ENCODE peak calls at places on chromosome 15, in four cellular contexts. B, W, E and R are unnamed samples. For H3K4me1, the result is how much of the 10 kb centered on the place peaks cover.

GRCh38 chr15:25671132-25671531 is 192.0 kb downstream of the ATP10A start:
- DNase-seq in B (peak), W (no peak), E (no peak), R (peak)

GRCh38 chr15:88383354-88383753 is 83.8 kb downstream of the MRPL46 start:
- DNase-seq in B (no peak), W (no peak), E (no peak), R (no peak)

GRCh38 chr15:66165856-66166255 is 87.7 kb downstream of the MEGF11 start:
- DNase-seq in B (no peak), W (no peak), E (no peak), R (peak)

GRCh38 chr15:62606376-62607164 is 436.0 kb upstream of the TPM1 start:
- DNase-seq in B (no peak), W (no peak), E (peak), R (peak)

GRCh38 chr15:45763170-45763869 is 128.5 kb downstream of the SQOR start:
- DNase-seq in B (no peak), W (no peak), E (no peak), R (no peak)

GRCh38 chr15:57972801-57973311 is 92.7 kb downstream of the ALDH1A2 start:
- DNase-seq in B (no peak), W (no peak), E (no peak), R (no peak)

GRCh38 chr15:49015896-49016295 is 30.4 kb downstream of the SECISBP2L start:
- DNase-seq in B (no peak), W (no peak), E (peak), R (no peak)

GRCh38 chr15:61528590-61528929 is 299.5 kb upstream of the RORA start:
- DNase-seq in B (no peak), W (no peak), E (no peak), R (no peak)

GRCh38 chr15:78064544-78064943 is 13.0 kb downstream of the TBC1D2B start:
- DNase-seq in B (peak), W (no peak), E (peak), R (no peak)

GRCh38 chr15:78061963-78062427 is 15.5 kb downstream of the TBC1D2B start:
- DNase-seq in B (peak), W (peak), E (peak), R (no peak)

GRCh38 chr15:78065284-78065872 is 12.1 kb downstream of the TBC1D2B start:
- DNase-seq in B (peak), W (no peak), E (peak), R (peak)

GRCh38 chr15:78065973-78066946 is 11.3 kb downstream of the TBC1D2B start:
- DNase-seq in B (peak), W (no peak), E (no peak), R (no peak)

GRCh38 chr15:78063966-78064365 is 13.5 kb downstream of the TBC1D2B start:
- DNase-seq in B (peak), W (no peak), E (no peak), R (no peak)
- H3K4me1 ChIP-seq in B (half or more), W (half or more), E (half or more), R (half or more)

GRCh38 chr15:51192560-51193280 is 98.0 kb upstream of the TNFAIP8L3 start:
- DNase-seq in B (peak), W (peak), E (peak), R (peak)
- H3K4me1 ChIP-seq in B (half or more), W (under half), E (under half), R (under half)

DNA sequence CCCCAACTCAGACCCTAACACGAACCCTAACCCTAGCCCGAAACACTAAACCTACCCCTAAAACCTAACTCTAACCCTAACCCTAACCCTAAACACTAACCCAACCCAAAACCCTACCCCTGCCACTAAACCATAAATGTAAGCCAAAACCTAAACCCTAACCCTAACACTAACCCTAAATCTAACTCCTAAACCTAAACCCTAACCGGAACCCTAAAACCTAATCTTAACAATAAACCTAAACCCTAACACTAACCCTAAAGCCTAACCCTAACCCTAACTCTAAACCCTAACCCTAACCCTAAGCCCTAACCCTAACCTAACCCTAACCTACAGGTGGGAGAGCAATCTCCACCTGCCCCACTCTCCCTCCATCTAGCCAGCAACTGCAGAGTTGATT is 152.3 kb downstream of the OR4M2 start:
- DNase-seq in B (no peak), W (no peak), E (no peak), R (no peak)
- H3K4me1 ChIP-seq in B (under half), W (under half), E (under half), R (under half)

GRCh38 chr15:92907880-92908279 is 7.8 kb downstream of the CHD2 start:
- DNase-seq in B (no peak), W (no peak), E (peak), R (peak)

GRCh38 chr15:92906563-92907081 is 6.5 kb downstream of the CHD2 start:
- DNase-seq in B (no peak), W (peak), E (no peak), R (no peak)

GRCh38 chr15:92908369-92909057 is 8.4 kb downstream of the CHD2 start:
- DNase-seq in B (no peak), W (no peak), E (no peak), R (no peak)

GRCh38 chr15:92906038-92906437 is 5.9 kb downstream of the CHD2 start:
- DNase-seq in B (no peak), W (peak), E (no peak), R (no peak)

GRCh38 chr15:92907229-92907628 is 7.1 kb downstream of the CHD2 start:
- DNase-seq in B (no peak), W (no peak), E (peak), R (no peak)
- H3K4me1 ChIP-seq in B (half or more), W (half or more), E (half or more), R (half or more)

GRCh38 chr15:33320017-33320416 is 9.2 kb downstream of the RYR3 start:
- DNase-seq in B (no peak), W (no peak), E (no peak), R (no peak)

GRCh38 chr15:33326908-33327307 is 16.1 kb downstream of the RYR3 start:
- DNase-seq in B (no peak), W (no peak), E (no peak), R (no peak)

GRCh38 chr15:33322091-33322490 is 11.3 kb downstream of the RYR3 start:
- DNase-seq in B (no peak), W (no peak), E (no peak), R (no peak)

GRCh38 chr15:33328105-33328504 is 17.3 kb downstream of the RYR3 start:
- DNase-seq in B (no peak), W (no peak), E (no peak), R (no peak)

DNA sequence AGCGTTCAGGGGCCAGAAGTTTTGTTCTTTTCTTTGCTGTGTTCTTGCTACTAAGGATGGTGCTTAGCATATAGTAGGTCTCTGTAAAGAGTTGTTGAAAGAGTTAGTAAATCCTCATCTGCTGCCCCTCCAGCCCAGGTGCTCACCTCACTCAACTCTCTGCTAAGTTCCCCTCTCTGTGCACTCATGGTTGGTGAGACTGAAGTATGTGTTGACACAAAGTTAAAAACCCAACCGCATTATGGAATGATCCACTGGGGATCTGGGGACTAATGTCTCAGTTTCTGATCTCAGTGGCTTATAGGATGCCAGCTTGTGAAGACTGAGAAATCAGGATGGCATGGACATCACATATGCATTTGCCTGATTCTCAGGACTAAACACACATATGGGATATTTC is 13.8 kb downstream of the RYR3 start:
- DNase-seq in B (no peak), W (no peak), E (no peak), R (no peak)
- H3K4me1 ChIP-seq in B (under half), W (under half), E (under half), R (under half)

GRCh38 chr15:90007089-90007487 is 6.0 kb downstream of the ZNF710 start:
- DNase-seq in B (no peak), W (no peak), E (no peak), R (no peak)

GRCh38 chr15:90011705-90012104 is 10.6 kb downstream of the ZNF710 start:
- DNase-seq in B (no peak), W (no peak), E (no peak), R (no peak)

GRCh38 chr15:90006217-90007088 is 5.3 kb downstream of the ZNF710 start:
- DNase-seq in B (no peak), W (no peak), E (no peak), R (no peak)

GRCh38 chr15:90009301-90010063 is 8.4 kb downstream of the ZNF710 start:
- DNase-seq in B (no peak), W (no peak), E (no peak), R (no peak)

DNA sequence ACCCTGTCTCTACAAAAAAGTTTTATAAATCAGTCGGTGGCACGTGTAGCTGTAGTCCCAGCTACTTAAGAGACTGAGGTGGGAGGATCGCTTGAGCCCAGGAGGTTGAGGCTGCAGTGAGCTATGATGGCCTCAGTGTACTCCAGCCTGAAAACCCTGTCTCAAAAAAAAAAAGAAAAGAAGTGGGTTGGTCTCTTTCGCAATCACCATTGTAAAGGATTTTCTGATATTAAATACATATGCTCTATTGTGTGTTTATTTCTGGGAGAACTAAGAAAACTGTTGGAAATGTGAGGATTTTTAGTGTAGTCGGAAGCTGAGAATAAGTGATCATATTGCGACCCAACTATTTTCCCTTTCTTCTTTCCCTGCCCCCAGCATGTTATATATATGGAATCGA is 7.5 kb downstream of the ZNF710 start:
- DNase-seq in B (no peak), W (no peak), E (peak), R (no peak)
- H3K4me1 ChIP-seq in B (under half), W (under half), E (under half), R (under half)

GRCh38 chr15:82314769-82315518 is 34.3 kb downstream of the GOLGA6L10 start:
- DNase-seq in B (peak), W (no peak), E (no peak), R (no peak)
- H3K4me1 ChIP-seq in B (under half), W (under half), E (under half), R (under half)

GRCh38 chr15:89917442-89918085 is 4.8 kb upstream of the ARPIN start:
- DNase-seq in B (peak), W (no peak), E (no peak), R (no peak)
- H3K4me1 ChIP-seq in B (under half), W (under half), E (under half), R (under half)

GRCh38 chr15:41491889-41492288 is 1.8 kb upstream of the ITPKA start:
- DNase-seq in B (no peak), W (no peak), E (no peak), R (peak)

GRCh38 chr15:41489641-41490040 is 4.0 kb upstream of the ITPKA start:
- DNase-seq in B (no peak), W (no peak), E (no peak), R (no peak)

GRCh38 chr15:41492597-41493204 is 973 bp upstream of the ITPKA start:
- DNase-seq in B (no peak), W (no peak), E (no peak), R (peak)

GRCh38 chr15:41487802-41488201 is 5.9 kb upstream of the ITPKA start:
- DNase-seq in B (no peak), W (no peak), E (no peak), R (peak)

GRCh38 chr15:41490355-41490754 is 3.3 kb upstream of the ITPKA start:
- DNase-seq in B (no peak), W (no peak), E (peak), R (peak)
- H3K4me1 ChIP-seq in B (under half), W (under half), E (under half), R (under half)